ENCODE peak calls at places on chromosomes 12 and 14, in ten cellular contexts. X is right cardiac atrium; S is CD4-positive, CD25-positive, alpha-beta regulatory T cell; D is esophagus squamous epithelium; R is T-cell; M is AG08396; Z is heart left ventricle; A is NCI-H2227 treated with DMSO at 0.1 percent for 48 hours; K is cardiac fibroblast; B is H54. O is an unnamed sample.

GRCh38 chr12:26744042-26744626 is 88.9 kb downstream of the ITPR2 start:
- DNase-seq in A (no peak), M (no peak), Z (no peak), B (no peak), S (no peak), R (no peak), X (no peak), K (no peak), D (no peak), O (no peak)

GRCh38 chr14:70359076-70359424 is 433 bp downstream of the COX16 start:
- DNase-seq in M (no peak), S (no peak), B (no peak), K (no peak), D (no peak), A (no peak), X (no peak), R (no peak), Z (no peak), O (no peak)

GRCh38 chr12:69698769-69699540 is at the start of gene BEST3:
- DNase-seq in M (no peak), X (no peak), S (no peak), A (peak), Z (no peak), D (no peak), K (no peak), B (no peak), R (no peak), O (no peak)

GRCh38 chr12:47754881-47755280 is 3.8 kb downstream of the RAPGEF3 start:
- DNase-seq in K (no peak), M (no peak), Z (peak), B (no peak), X (no peak), A (no peak), D (no peak), R (no peak), S (no peak), O (no peak)

GRCh38 chr12:33472299-33472698 is 32.7 kb upstream of the SYT10 start:
- DNase-seq in A (no peak), B (no peak), M (no peak), K (peak), R (no peak), S (no peak), D (no peak), X (no peak), Z (no peak), O (no peak)

GRCh38 chr12:92602476-92602875 is 100.3 kb upstream of the PLEKHG7 start:
- DNase-seq in S (no peak), M (no peak), D (no peak), Z (no peak), B (no peak), A (no peak), R (no peak), K (peak), X (no peak), O (peak)

GRCh38 chr12:47343684-47344567 is 264.2 kb upstream of the AMIGO2 start:
- DNase-seq in K (peak), S (no peak), D (no peak), Z (no peak), A (no peak), R (no peak), X (no peak), M (peak), B (peak), O (no peak)

GRCh38 chr14:82011460-82011859 is 477.8 kb upstream of the SEL1L start:
- DNase-seq in S (no peak), B (no peak), X (no peak), D (no peak), R (no peak), K (no peak), M (no peak), A (no peak), Z (no peak), O (no peak)

GRCh38 chr12:587132-587531 is 76.1 kb downstream of the NINJ2 start:
- DNase-seq in Z (peak), D (no peak), A (no peak), M (no peak), B (no peak), K (no peak), R (no peak), X (no peak), S (no peak), O (no peak)

GRCh38 chr14:105364100-105364708 is 34.1 kb upstream of the TEX22 start:
- DNase-seq in X (peak), A (peak), D (no peak), R (peak), S (peak), K (peak), B (no peak), M (peak), Z (no peak), O (peak)

GRCh38 chr14:103136388-103137271 is 13.4 kb downstream of the TNFAIP2 start:
- DNase-seq in R (no peak), Z (no peak), X (peak), M (peak), D (no peak), K (peak), B (peak), S (no peak), A (no peak), O (peak)

GRCh38 chr12:6460751-6461371 is 9.0 kb downstream of the TAPBPL start:
- DNase-seq in R (no peak), B (no peak), D (no peak), A (no peak), Z (no peak), S (no peak), M (no peak), K (no peak), X (no peak), O (no peak)

GRCh38 chr12:111438501-111438900 is 32.8 kb downstream of the SH2B3 start:
- DNase-seq in D (no peak), A (peak), R (peak), K (peak), Z (peak), B (no peak), M (no peak), S (no peak), X (peak), O (no peak)

GRCh38 chr14:77043177-77043983 is 14.9 kb upstream of the IRF2BPL start:
- DNase-seq in B (no peak), K (peak), X (peak), D (no peak), S (no peak), R (peak), M (no peak), A (no peak), Z (peak), O (peak)

GRCh38 chr12:102757154-102757873 is 159.7 kb downstream of the PAH start:
- DNase-seq in K (no peak), S (no peak), M (no peak), R (no peak), Z (peak), A (no peak), D (no peak), X (peak), B (no peak), O (peak)

GRCh38 chr14:76133103-76133502 is 18.6 kb upstream of the GPATCH2L start:
- DNase-seq in K (peak), Z (no peak), S (no peak), D (no peak), R (no peak), B (peak), M (peak), A (no peak), X (no peak), O (peak)

GRCh38 chr12:38847247-38847646 is 58.1 kb downstream of the CPNE8 start:
- DNase-seq in D (no peak), B (no peak), X (no peak), Z (no peak), K (peak), M (no peak), R (no peak), A (no peak), S (no peak), O (no peak)

GRCh38 chr12:12561305-12562015 is 1.2 kb downstream of the DUSP16 start:
- DNase-seq in X (peak), D (no peak), S (peak), B (peak), Z (peak), R (peak), M (peak), A (no peak), K (peak), O (peak)